ENCODE peak calls at places on chromosomes 11 and 22, in five cellular contexts. One of them, this sample, is unnamed.

GRCh38 chr11:623999-624704 is 603 bp downstream of the CDHR5 start:
- DNase-seq in effector CD4-positive, alpha-beta T cell: no peak
- DNase-seq in activated naive CD4-positive, alpha-beta T cell treated with Interleukin-2 at 50 U/mL for 16 hours: no peak
- DNase-seq in dermis blood vessel endothelial cell: no peak
- DNase-seq in activated CD4-positive, alpha-beta T cell treated with anti-CD3 and anti-CD28 coated beads, Interleukin-2, amount 50 U/mL, for 4 hours: no peak
- DNase-seq in this sample: peak

GRCh38 chr22:26289486-26290250 is 120.4 kb downstream of the SEZ6L start:
- DNase-seq in effector CD4-positive, alpha-beta T cell: no peak
- DNase-seq in activated CD4-positive, alpha-beta T cell treated with anti-CD3 and anti-CD28 coated beads, Interleukin-2, amount 50 U/mL, for 4 hours: no peak
- DNase-seq in dermis blood vessel endothelial cell: no peak
- DNase-seq in activated naive CD4-positive, alpha-beta T cell treated with Interleukin-2 at 50 U/mL for 16 hours: no peak
- DNase-seq in this sample: no peak

GRCh38 chr22:29070490-29070889 is 2.3 kb upstream of the KREMEN1 start:
- DNase-seq in activated CD4-positive, alpha-beta T cell treated with anti-CD3 and anti-CD28 coated beads, Interleukin-2, amount 50 U/mL, for 4 hours: no peak
- DNase-seq in activated naive CD4-positive, alpha-beta T cell treated with Interleukin-2 at 50 U/mL for 16 hours: no peak
- DNase-seq in dermis blood vessel endothelial cell: no peak
- DNase-seq in effector CD4-positive, alpha-beta T cell: no peak
- DNase-seq in this sample: no peak

GRCh38 chr11:73716153-73717056 is 44.5 kb downstream of the RAB6A start:
- DNase-seq in dermis blood vessel endothelial cell: peak
- DNase-seq in effector CD4-positive, alpha-beta T cell: no peak
- DNase-seq in activated CD4-positive, alpha-beta T cell treated with anti-CD3 and anti-CD28 coated beads, Interleukin-2, amount 50 U/mL, for 4 hours: no peak
- DNase-seq in activated naive CD4-positive, alpha-beta T cell treated with Interleukin-2 at 50 U/mL for 16 hours: no peak
- DNase-seq in this sample: no peak

GRCh38 chr11:59191095-59191494 is 19.2 kb downstream of the DTX4 start:
- DNase-seq in effector CD4-positive, alpha-beta T cell: no peak
- DNase-seq in dermis blood vessel endothelial cell: no peak
- DNase-seq in activated CD4-positive, alpha-beta T cell treated with anti-CD3 and anti-CD28 coated beads, Interleukin-2, amount 50 U/mL, for 4 hours: no peak
- DNase-seq in activated naive CD4-positive, alpha-beta T cell treated with Interleukin-2 at 50 U/mL for 16 hours: no peak
- DNase-seq in this sample: no peak

GRCh38 chr11:12110714-12111481 is 508 bp downstream of the MICAL2 start:
- DNase-seq in effector CD4-positive, alpha-beta T cell: peak
- DNase-seq in dermis blood vessel endothelial cell: peak
- DNase-seq in activated naive CD4-positive, alpha-beta T cell treated with Interleukin-2 at 50 U/mL for 16 hours: peak
- DNase-seq in activated CD4-positive, alpha-beta T cell treated with anti-CD3 and anti-CD28 coated beads, Interleukin-2, amount 50 U/mL, for 4 hours: peak
- DNase-seq in this sample: no peak

GRCh38 chr11:77517226-77517625 is 43.3 kb upstream of the PAK1 start:
- DNase-seq in effector CD4-positive, alpha-beta T cell: no peak
- DNase-seq in dermis blood vessel endothelial cell: peak
- DNase-seq in activated naive CD4-positive, alpha-beta T cell treated with Interleukin-2 at 50 U/mL for 16 hours: no peak
- DNase-seq in activated CD4-positive, alpha-beta T cell treated with anti-CD3 and anti-CD28 coated beads, Interleukin-2, amount 50 U/mL, for 4 hours: no peak
- DNase-seq in this sample: no peak

GRCh38 chr11:117610901-117611300 is 186.1 kb downstream of the DSCAML1 start:
- DNase-seq in activated naive CD4-positive, alpha-beta T cell treated with Interleukin-2 at 50 U/mL for 16 hours: no peak
- DNase-seq in effector CD4-positive, alpha-beta T cell: no peak
- DNase-seq in dermis blood vessel endothelial cell: no peak
- DNase-seq in activated CD4-positive, alpha-beta T cell treated with anti-CD3 and anti-CD28 coated beads, Interleukin-2, amount 50 U/mL, for 4 hours: no peak
- DNase-seq in this sample: no peak

GRCh38 chr11:99063331-99063730 is 42.6 kb downstream of the CNTN5 start:
- DNase-seq in dermis blood vessel endothelial cell: no peak
- DNase-seq in activated CD4-positive, alpha-beta T cell treated with anti-CD3 and anti-CD28 coated beads, Interleukin-2, amount 50 U/mL, for 4 hours: no peak
- DNase-seq in activated naive CD4-positive, alpha-beta T cell treated with Interleukin-2 at 50 U/mL for 16 hours: no peak
- DNase-seq in effector CD4-positive, alpha-beta T cell: no peak
- DNase-seq in this sample: no peak

GRCh38 chr22:22035771-22036314 is 53.3 kb upstream of the TOP3B start:
- DNase-seq in activated CD4-positive, alpha-beta T cell treated with anti-CD3 and anti-CD28 coated beads, Interleukin-2, amount 50 U/mL, for 4 hours: no peak
- DNase-seq in dermis blood vessel endothelial cell: no peak
- DNase-seq in effector CD4-positive, alpha-beta T cell: no peak
- DNase-seq in activated naive CD4-positive, alpha-beta T cell treated with Interleukin-2 at 50 U/mL for 16 hours: no peak
- DNase-seq in this sample: no peak

GRCh38 chr11:20611445-20611844 is 12.0 kb downstream of the SLC6A5 start:
- DNase-seq in activated naive CD4-positive, alpha-beta T cell treated with Interleukin-2 at 50 U/mL for 16 hours: no peak
- DNase-seq in effector CD4-positive, alpha-beta T cell: no peak
- DNase-seq in activated CD4-positive, alpha-beta T cell treated with anti-CD3 and anti-CD28 coated beads, Interleukin-2, amount 50 U/mL, for 4 hours: no peak
- DNase-seq in dermis blood vessel endothelial cell: no peak
- DNase-seq in this sample: no peak